ENCODE peak calls at places on chromosomes 6 and 20, in four cellular contexts. One of them, this sample, is unnamed.

GRCh38 chr6:128882991-128883571 is at the start of gene LAMA2:
- DNase-seq in GM12865: no peak
- DNase-seq in psoas muscle: peak
- DNase-seq in dorsolateral prefrontal cortex: peak
- DNase-seq in this sample: no peak

GRCh38 chr20:57678340-57678739 is 31.5 kb downstream of the PMEPA1 start:
- DNase-seq in GM12865: no peak
- DNase-seq in dorsolateral prefrontal cortex: no peak
- DNase-seq in psoas muscle: no peak
- DNase-seq in this sample: no peak

GRCh38 chr6:45816674-45817297 is 198.9 kb downstream of the CLIC5 start:
- DNase-seq in GM12865: no peak
- DNase-seq in dorsolateral prefrontal cortex: no peak
- DNase-seq in psoas muscle: no peak
- DNase-seq in this sample: no peak

GRCh38 chr6:170200458-170200891 is 90.4 kb downstream of the DLL1 start:
- DNase-seq in psoas muscle: no peak
- DNase-seq in dorsolateral prefrontal cortex: peak
- DNase-seq in GM12865: no peak
- DNase-seq in this sample: no peak

GRCh38 chr6:10302566-10303235 is 112.2 kb downstream of the TFAP2A start:
- DNase-seq in dorsolateral prefrontal cortex: no peak
- DNase-seq in GM12865: no peak
- DNase-seq in psoas muscle: no peak
- DNase-seq in this sample: no peak

GRCh38 chr20:61025536-61025935 is 226.5 kb upstream of the CDH4 start:
- DNase-seq in psoas muscle: no peak
- DNase-seq in dorsolateral prefrontal cortex: no peak
- DNase-seq in GM12865: no peak
- DNase-seq in this sample: no peak

GRCh38 chr6:80376411-80376810 is 269.9 kb downstream of the BCKDHB start:
- DNase-seq in psoas muscle: no peak
- DNase-seq in GM12865: no peak
- DNase-seq in dorsolateral prefrontal cortex: no peak
- DNase-seq in this sample: no peak

GRCh38 chr6:20006039-20006438 is 168.9 kb downstream of the ID4 start:
- DNase-seq in psoas muscle: no peak
- DNase-seq in GM12865: no peak
- DNase-seq in dorsolateral prefrontal cortex: no peak
- DNase-seq in this sample: no peak

GRCh38 chr6:159169193-159169555 is at the start of gene FNDC1:
- DNase-seq in GM12865: peak
- DNase-seq in dorsolateral prefrontal cortex: no peak
- DNase-seq in psoas muscle: peak
- DNase-seq in this sample: peak

GRCh38 chr6:54236984-54237383 is 71.3 kb upstream of the TINAG start:
- DNase-seq in psoas muscle: no peak
- DNase-seq in GM12865: no peak
- DNase-seq in dorsolateral prefrontal cortex: no peak
- DNase-seq in this sample: no peak

GRCh38 chr6:97440590-97441176 is 157.7 kb upstream of the MMS22L start:
- DNase-seq in GM12865: peak
- DNase-seq in psoas muscle: no peak
- DNase-seq in dorsolateral prefrontal cortex: peak
- DNase-seq in this sample: no peak
- TF ChIP-seq CTCF in GM12865: peak
- TF ChIP-seq CTCF in psoas muscle: peak
- TF ChIP-seq CTCF in dorsolateral prefrontal cortex: peak
- TF ChIP-seq CTCF in this sample: no peak

GRCh38 chr6:124441430-124441829 is 520.8 kb upstream of the RNF217 start:
- DNase-seq in dorsolateral prefrontal cortex: no peak
- DNase-seq in psoas muscle: no peak
- DNase-seq in GM12865: no peak
- DNase-seq in this sample: no peak
- TF ChIP-seq CTCF in dorsolateral prefrontal cortex: no peak
- TF ChIP-seq CTCF in psoas muscle: no peak
- TF ChIP-seq CTCF in GM12865: no peak
- TF ChIP-seq CTCF in this sample: no peak

GRCh38 chr20:64053841-64054661 is 4.6 kb upstream of the SOX18 start:
- DNase-seq in psoas muscle: peak
- DNase-seq in dorsolateral prefrontal cortex: no peak
- DNase-seq in GM12865: no peak
- DNase-seq in this sample: peak
- TF ChIP-seq CTCF in psoas muscle: no peak
- TF ChIP-seq CTCF in dorsolateral prefrontal cortex: no peak
- TF ChIP-seq CTCF in GM12865: peak
- TF ChIP-seq CTCF in this sample: no peak

GRCh38 chr20:43658723-43659419 is 8.0 kb upstream of the MYBL2 start:
- DNase-seq in GM12865: no peak
- DNase-seq in dorsolateral prefrontal cortex: no peak
- DNase-seq in psoas muscle: no peak
- DNase-seq in this sample: no peak
- TF ChIP-seq CTCF in GM12865: no peak
- TF ChIP-seq CTCF in dorsolateral prefrontal cortex: no peak
- TF ChIP-seq CTCF in psoas muscle: no peak
- TF ChIP-seq CTCF in this sample: no peak

DNA sequence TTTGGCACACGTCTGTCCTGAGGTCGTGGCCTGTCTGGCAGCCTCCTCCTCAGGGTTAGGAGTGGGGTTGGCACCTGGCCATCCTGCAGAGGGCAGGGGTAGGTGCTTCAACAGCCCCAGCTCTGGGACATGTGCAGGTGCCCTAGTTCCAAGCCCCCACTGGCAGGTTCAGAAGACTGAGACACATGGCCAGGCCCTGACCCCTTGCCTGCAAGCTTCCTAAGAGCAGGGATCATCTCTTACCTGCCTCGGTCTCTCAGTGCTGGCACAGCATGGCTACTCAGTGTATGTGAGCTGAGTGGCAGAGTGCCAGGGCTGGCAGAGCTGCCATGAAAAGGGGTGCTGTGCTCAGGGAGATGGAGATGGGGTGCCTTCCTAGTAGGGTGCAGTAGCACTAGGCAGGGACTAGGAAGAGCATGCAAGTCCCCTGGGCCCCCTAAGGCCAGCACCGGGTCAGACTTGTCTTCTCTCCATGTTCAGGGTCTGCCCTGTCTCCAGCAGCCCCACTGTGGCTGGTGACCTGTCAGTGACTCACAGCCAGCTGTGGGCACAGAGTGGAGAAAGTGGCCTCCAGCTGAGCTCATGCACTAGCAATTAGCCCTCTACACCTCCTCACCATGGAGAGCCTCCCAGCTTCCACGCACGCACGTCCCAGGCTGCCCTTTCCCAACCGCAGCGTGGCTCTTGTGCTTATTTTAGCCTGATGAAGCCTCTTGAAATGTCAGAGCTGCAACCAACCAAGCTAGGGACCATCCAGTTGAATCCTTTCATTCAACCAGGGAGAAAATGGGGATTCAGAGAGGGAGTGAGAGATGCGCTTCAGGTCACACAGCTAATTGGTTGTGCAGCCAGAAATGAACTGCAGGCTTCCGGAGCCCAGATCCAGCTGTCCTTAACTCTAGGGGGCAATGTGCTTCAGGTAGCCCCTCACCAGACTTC is 116.6 kb downstream of the MRPL14 start:
- DNase-seq in dorsolateral prefrontal cortex: no peak
- DNase-seq in psoas muscle: peak
- DNase-seq in GM12865: no peak
- DNase-seq in this sample: no peak
- TF ChIP-seq CTCF in dorsolateral prefrontal cortex: no peak
- TF ChIP-seq CTCF in psoas muscle: no peak
- TF ChIP-seq CTCF in GM12865: no peak
- TF ChIP-seq CTCF in this sample: no peak

This sample was measured in GM20000.